ENCODE peak calls at places on chromosome 6, in ten cellular contexts. D, K, N, O, B, Q, P, C, A and Y are unnamed samples.

GRCh38 chr6:111759836-111760785 is 113.1 kb downstream of the FYN start:
- DNase-seq in Q (peak; percentile 93), B (no peak), O (peak; percentile 37), D (peak; percentile 46), C (no peak), N (no peak), P (peak; percentile 25), A (no peak), K (no peak), Y (no peak)

GRCh38 chr6:6390849-6391602 is 70.6 kb upstream of the F13A1 start:
- DNase-seq in D (no peak), O (no peak), N (no peak), K (no peak), B (peak; percentile 86), Q (no peak), C (no peak), A (no peak), P (no peak), Y (no peak)

GRCh38 chr6:146381486-146381885 is 162.1 kb upstream of the RAB32 start:
- DNase-seq in K (no peak), D (no peak), A (no peak), C (no peak), N (no peak), O (no peak), Q (no peak), B (no peak), P (no peak), Y (no peak)

GRCh38 chr6:12572884-12573824 is 143.4 kb upstream of the PHACTR1 start:
- DNase-seq in D (no peak), A (no peak), K (peak; percentile 91), P (peak; percentile 57), Q (peak; percentile 78), B (no peak), C (no peak), N (no peak), O (no peak), Y (peak; percentile 30)

GRCh38 chr6:167831281-167831680 is 4.6 kb downstream of the AFDN start:
- DNase-seq in O (no peak), D (no peak), K (no peak), A (no peak), B (peak; percentile 42), C (no peak), Q (peak; percentile 65), P (no peak), N (no peak), Y (no peak)

GRCh38 chr6:35419431-35419830 is 32.7 kb upstream of the FANCE start:
- DNase-seq in K (peak; percentile 34), Q (peak; percentile 91), A (no peak), N (no peak), D (no peak), P (peak; percentile 74), B (peak; percentile 40), C (no peak), O (peak; percentile 8), Y (no peak)

GRCh38 chr6:4354181-4354580 is 218.8 kb upstream of the ECI2 start:
- DNase-seq in P (no peak), N (no peak), A (no peak), B (no peak), O (no peak), D (no peak), Q (no peak), C (no peak), K (no peak), Y (no peak)

GRCh38 chr6:97066056-97066455 is 141.5 kb downstream of the KLHL32 start:
- DNase-seq in B (no peak), N (no peak), A (no peak), C (no peak), Q (no peak), O (no peak), P (no peak), K (no peak), D (no peak), Y (no peak)

GRCh38 chr6:139834232-139834631 is 459.8 kb upstream of the CITED2 start:
- DNase-seq in K (no peak), Q (no peak), D (no peak), C (no peak), O (no peak), P (no peak), N (no peak), A (no peak), B (no peak), Y (no peak)

GRCh38 chr6:42727084-42727601 is 4.7 kb upstream of the PRPH2 start:
- DNase-seq in N (no peak), B (peak; percentile 9), O (no peak), P (no peak), Q (peak; percentile 24), K (no peak), A (peak; percentile 51), C (no peak), D (peak; percentile 5), Y (no peak)

GRCh38 chr6:157017861-157018260 is 240.7 kb downstream of the ARID1B start:
- DNase-seq in P (no peak), N (no peak), K (peak; percentile 83), D (no peak), O (no peak), Q (no peak), B (no peak), A (no peak), C (no peak), Y (no peak)

GRCh38 chr6:99093781-99094180 is 146.0 kb upstream of the FBXL4 start:
- DNase-seq in P (no peak), Q (no peak), B (peak; percentile 21), O (no peak), K (no peak), C (no peak), N (no peak), D (no peak), A (no peak), Y (no peak)

GRCh38 chr6:1597924-1598323 is 11.8 kb upstream of the FOXC1 start:
- DNase-seq in B (no peak), Q (peak; percentile 83), D (no peak), P (no peak), K (peak; percentile 41), N (no peak), O (no peak), A (no peak), C (no peak), Y (no peak)

GRCh38 chr6:154690857-154691256 is 42.4 kb upstream of the SCAF8 start:
- DNase-seq in D (no peak), A (no peak), C (no peak), K (no peak), B (no peak), P (no peak), O (no peak), Q (no peak), N (no peak), Y (no peak)

GRCh38 chr6:53043626-53044025 is 21.6 kb upstream of the FBXO9 start:
- DNase-seq in K (peak; percentile 70), A (no peak), B (no peak), D (no peak), C (no peak), P (peak; percentile 40), N (no peak), Q (peak; percentile 56), O (no peak), Y (no peak)

GRCh38 chr6:31265926-31266325 is 6.0 kb downstream of the HLA-C start:
- DNase-seq in D (no peak), P (no peak), N (no peak), O (no peak), K (no peak), B (no peak), Q (no peak), C (no peak), A (no peak), Y (no peak)

GRCh38 chr6:100620085-100620484 is 155.4 kb upstream of the SIM1 start:
- DNase-seq in B (no peak), D (no peak), P (peak; percentile 13), A (no peak), N (no peak), Q (peak; percentile 95), K (peak; percentile 92), C (no peak), O (no peak), Y (no peak)

GRCh38 chr6:159809149-159809548 is 9.1 kb downstream of the PNLDC1 start:
- DNase-seq in K (no peak), B (peak; percentile 39), Q (no peak), O (no peak), A (no peak), N (no peak), P (no peak), D (no peak), C (no peak), Y (no peak)

GRCh38 chr6:56245903-56246351 is 1.5 kb downstream of the COL21A1 start:
- DNase-seq in D (no peak), B (no peak), K (no peak), C (no peak), A (no peak), N (no peak), P (no peak), Q (no peak), O (no peak), Y (no peak)

GRCh38 chr6:43368517-43369160 is 808 bp downstream of the ZNF318 start:
- DNase-seq in Q (peak; percentile 49), P (peak; percentile 62), C (no peak), D (peak; percentile 12), A (no peak), N (no peak), K (no peak), O (no peak), B (no peak), Y (no peak)

GRCh38 chr6:169380493-169380892 is 126.8 kb upstream of the THBS2 start:
- DNase-seq in A (no peak), P (no peak), Q (no peak), N (no peak), C (no peak), D (no peak), O (no peak), B (no peak), K (no peak), Y (no peak)

GRCh38 chr6:118485601-118486550 is 62.2 kb upstream of the PLN start:
- DNase-seq in O (no peak), K (no peak), A (no peak), N (no peak), D (no peak), C (no peak), B (peak; percentile 55), P (no peak), Q (peak; percentile 35), Y (no peak)

GRCh38 chr6:147693185-147693584 is 184.7 kb downstream of the SAMD5 start:
- DNase-seq in D (no peak), O (no peak), P (no peak), K (no peak), A (no peak), N (no peak), Q (no peak), C (no peak), B (no peak), Y (no peak)

GRCh38 chr6:70270287-70271005 is 32.4 kb downstream of the COL9A1 start:
- DNase-seq in P (no peak), D (no peak), B (peak; percentile 40), K (no peak), N (no peak), A (no peak), C (no peak), Q (no peak), O (no peak), Y (no peak)

GRCh38 chr6:111837641-111838500 is 35.4 kb downstream of the FYN start:
- DNase-seq in C (peak; percentile 44), B (peak; percentile 89), D (peak; percentile 65), A (no peak), K (no peak), N (no peak), Q (no peak), P (no peak), O (peak; percentile 60), Y (no peak)

GRCh38 chr6:137277971-137278602 is 58.9 kb upstream of the IFNGR1 start:
- DNase-seq in N (no peak), Q (peak; percentile 74), A (no peak), C (no peak), D (no peak), B (no peak), K (peak; percentile 82), O (no peak), P (peak; percentile 69), Y (peak; percentile 48)

GRCh38 chr6:100230115-100230975 is 234.4 kb downstream of the SIM1 start:
- DNase-seq in N (no peak), O (no peak), D (no peak), C (no peak), A (no peak), Q (no peak), P (no peak), B (no peak), K (no peak), Y (no peak)

GRCh38 chr6:39029156-39030011 is 19.2 kb upstream of the GLP1R start:
- DNase-seq in K (peak; percentile 30), O (peak; percentile 14), B (peak; percentile 36), A (no peak), D (peak; percentile 38), Q (peak; percentile 4), P (peak; percentile 50), N (peak; percentile 40), C (no peak), Y (peak; percentile 19)